ENCODE peak calls at places on chromosomes 16 and 17, in four cellular contexts. Y is heart left ventricle, B is uterus, K is colonic mucosa. R is an unnamed sample.

GRCh38 chr17:68288375-68288774 is 2.6 kb downstream of the SLC16A6 start:
- DNase-seq in B (no peak), K (no peak), Y (no peak), R (peak; percentile 22)

GRCh38 chr16:3157229-3158013 is 22.6 kb downstream of the ZNF213 start:
- DNase-seq in K (peak; percentile 84), B (peak; percentile 84), Y (peak; percentile 57), R (peak; percentile 96)

GRCh38 chr17:42519546-42520444 is 16.2 kb upstream of the NAGLU start:
- DNase-seq in K (peak; percentile 87), B (peak; percentile 97), Y (peak; percentile 94), R (peak; percentile 96)

GRCh38 chr17:57953703-57954420 is 1.4 kb downstream of the CUEDC1 start:
- DNase-seq in K (no peak), Y (no peak), B (no peak), R (no peak)

GRCh38 chr16:9183682-9184353 is 92.4 kb downstream of the HAPSTR1 start:
- DNase-seq in K (no peak), Y (no peak), B (no peak), R (no peak)

GRCh38 chr17:53749178-53749577 is 73.5 kb upstream of the KIF2B start:
- DNase-seq in Y (no peak), B (no peak), K (no peak), R (no peak)

GRCh38 chr16:83842291-83842690 is 34.5 kb downstream of the HSBP1 start:
- DNase-seq in B (no peak), K (no peak), Y (no peak), R (no peak)

GRCh38 chr17:43224146-43224705 is 4.2 kb downstream of the CCDC200 start:
- DNase-seq in Y (no peak), B (no peak), K (peak; percentile 3), R (no peak)

GRCh38 chr17:65101371-65101770 is 35.8 kb upstream of the RGS9 start:
- DNase-seq in B (no peak), Y (no peak), K (no peak), R (no peak)
- H3K27ac ChIP-seq in B (peak overlapping the region; percentile 51), Y (no peak overlapping the region), K (no peak overlapping the region), R (no peak overlapping the region)

DNA sequence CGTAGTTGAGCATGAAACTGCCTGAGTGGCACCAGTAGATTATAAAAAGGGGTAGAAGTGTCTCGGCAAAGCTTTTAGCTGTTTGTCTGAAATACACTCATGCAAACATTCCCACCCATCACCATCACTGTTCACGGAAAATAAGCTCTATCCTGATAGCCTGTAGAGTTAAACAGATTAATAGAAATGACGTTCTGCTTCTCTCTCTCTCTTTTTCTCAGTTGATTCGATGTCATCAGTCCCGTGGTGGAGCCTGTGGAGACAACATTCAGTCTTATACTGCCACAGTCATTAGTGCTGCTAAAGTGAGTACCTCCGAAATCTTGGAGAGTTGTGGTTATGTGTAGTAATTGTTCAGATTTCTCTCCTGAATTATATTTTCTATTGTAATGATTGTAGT is 224.7 kb downstream of the BCAS3 start:
- DNase-seq in K (no peak), B (no peak), Y (no peak), R (peak; percentile 53)
- H3K4me3 ChIP-seq in K (no peak overlapping the region), B (no peak overlapping the region), Y (no peak overlapping the region), R (peak overlapping the region; percentile 3)

GRCh38 chr17:72427761-72428109 is 306.9 kb downstream of the SOX9 start:
- DNase-seq in B (no peak), K (no peak), Y (no peak), R (no peak)

GRCh38 chr17:72426321-72426720 is 305.5 kb downstream of the SOX9 start:
- DNase-seq in Y (no peak), K (no peak), B (no peak), R (no peak)

GRCh38 chr17:72430611-72431432 is 310.0 kb downstream of the SOX9 start:
- DNase-seq in Y (no peak), K (peak; percentile 74), B (no peak), R (no peak)

GRCh38 chr17:72426948-72427760 is 306.3 kb downstream of the SOX9 start:
- DNase-seq in B (no peak), Y (no peak), K (peak; percentile 89), R (no peak)

DNA sequence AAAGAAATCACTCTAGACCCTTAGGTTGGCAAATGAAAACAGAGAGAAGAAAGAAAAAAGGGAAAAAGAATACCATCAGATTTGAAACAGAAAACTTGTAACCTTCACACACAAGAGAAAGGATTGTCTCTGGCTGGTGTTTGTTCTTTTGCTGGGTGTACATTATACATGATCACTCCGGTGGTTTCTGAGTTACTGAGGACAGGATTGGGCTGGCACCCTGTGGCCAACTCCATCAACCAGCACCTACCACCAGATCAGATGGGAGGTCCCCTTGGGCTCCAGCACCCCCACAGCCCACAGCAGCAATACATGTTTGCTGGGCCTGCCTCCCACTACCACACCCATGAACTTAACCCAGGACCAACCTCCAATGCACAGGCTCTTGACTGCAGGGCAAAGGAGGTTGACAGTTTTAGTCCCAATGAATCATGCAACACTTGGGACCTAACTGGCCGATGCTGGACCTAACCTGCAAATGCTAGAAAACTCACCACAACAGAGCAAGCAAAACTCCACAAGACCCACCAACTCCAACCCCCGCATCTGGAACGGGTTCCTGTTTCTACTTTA is 308.3 kb downstream of the SOX9 start:
- DNase-seq in B (no peak), Y (no peak), K (peak; percentile 51), R (no peak)
- H3K27ac ChIP-seq in B (no peak overlapping the region), Y (no peak overlapping the region), K (peak overlapping the region; percentile 74), R (no peak overlapping the region)

GRCh38 chr16:11329080-11329491 is 16.2 kb upstream of the RMI2 start:
- DNase-seq in Y (no peak), B (no peak), K (no peak), R (no peak)
- H3K4me3 ChIP-seq in Y (no peak overlapping the region), B (no peak overlapping the region), K (no peak overlapping the region), R (peak overlapping the region; percentile 26)

GRCh38 chr16:87680272-87680644 is 78.0 kb downstream of the JPH3 start:
- DNase-seq in K (no peak), B (no peak), Y (no peak), R (no peak)

GRCh38 chr16:87678618-87679017 is 76.3 kb downstream of the JPH3 start:
- DNase-seq in K (no peak), B (no peak), Y (no peak), R (peak; percentile 6)

GRCh38 chr16:87681990-87682570 is 79.8 kb downstream of the JPH3 start:
- DNase-seq in K (no peak), Y (no peak), B (no peak), R (peak; percentile 63)

GRCh38 chr16:87677830-87678229 is 75.5 kb downstream of the JPH3 start:
- DNase-seq in B (no peak), K (no peak), Y (no peak), R (no peak)

GRCh38 chr16:87679593-87680271 is 77.4 kb downstream of the JPH3 start:
- DNase-seq in B (no peak), Y (no peak), K (no peak), R (no peak)
- H3K27ac ChIP-seq in B (no peak overlapping the region), Y (no peak overlapping the region), K (no peak overlapping the region), R (no peak overlapping the region)

GRCh38 chr16:10619271-10619849 is 39.0 kb upstream of the EMP2 start:
- DNase-seq in Y (peak; percentile 59), K (peak; percentile 86), B (no peak), R (no peak)

GRCh38 chr16:10617662-10618420 is 37.4 kb upstream of the EMP2 start:
- DNase-seq in Y (no peak), K (no peak), B (no peak), R (no peak)

GRCh38 chr16:10620120-10620519 is 39.7 kb upstream of the EMP2 start:
- DNase-seq in Y (no peak), B (no peak), K (no peak), R (no peak)

GRCh38 chr16:10616744-10617640 is 36.6 kb upstream of the EMP2 start:
- DNase-seq in B (peak; percentile 36), K (peak; percentile 93), Y (peak; percentile 84), R (peak; percentile 1)

DNA sequence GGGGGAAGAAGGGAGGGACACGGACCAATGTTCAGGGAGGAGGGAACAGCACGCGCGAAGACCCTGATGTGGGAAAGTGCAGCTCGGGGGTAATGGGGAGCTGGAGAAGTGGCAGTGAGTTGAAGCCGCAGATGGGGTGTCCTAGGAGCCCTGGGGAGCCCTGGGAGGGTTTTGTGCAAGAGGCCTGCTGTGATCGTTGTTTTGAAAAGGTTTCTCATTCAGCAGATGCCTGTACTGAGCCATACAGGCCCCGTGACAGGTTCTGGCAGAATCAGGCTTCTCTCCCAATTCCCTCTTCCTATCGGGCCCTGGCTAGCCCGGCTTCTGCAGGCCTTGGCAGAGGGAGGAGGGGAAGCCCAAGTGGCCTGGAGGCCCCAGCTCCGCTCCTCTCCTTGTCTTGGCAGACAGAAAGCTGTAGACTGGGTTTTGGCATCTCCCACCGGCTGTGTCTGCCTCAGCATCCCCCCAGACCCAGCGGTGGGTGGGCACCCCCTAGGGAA is 38.4 kb upstream of the EMP2 start:
- DNase-seq in K (no peak), Y (no peak), B (no peak), R (no peak)
- H3K4me3 ChIP-seq in K (no peak overlapping the region), Y (no peak overlapping the region), B (no peak overlapping the region), R (no peak overlapping the region)

R was measured in brain microvascular endothelial cell.